ENCODE peak calls at places on chromosome 3, in nine cellular contexts. A is PC-3; G is NCI-H1048; Q is NCI-H460; I is suprapubic skin; B is D341Med; L is HTR-8/SVneo; E is activated CD8-positive, alpha-beta memory T cell treated with anti-CD3 and anti-CD28 coated beads for 48 hours; C is left ventricle myocardium superior. M is an unnamed sample.

GRCh38 chr3:167989066-167989465 is 106.7 kb downstream of the GOLIM4 start:
- DNase-seq in A (no peak), G (no peak), Q (no peak), I (no peak), B (no peak), L (no peak), E (no peak), C (no peak), M (no peak)

GRCh38 chr3:14879161-14879888 is 60.6 kb downstream of the FGD5 start:
- DNase-seq in A (peak), G (no peak), Q (peak), I (peak), B (no peak), L (no peak), E (no peak), C (peak), M (no peak)

GRCh38 chr3:155870945-155871745 is 695 bp downstream of the GMPS start:
- DNase-seq in A (peak), G (no peak), Q (no peak), I (peak), B (peak), L (peak), E (peak), C (peak), M (peak)

GRCh38 chr3:43754316-43754715 is 63.6 kb downstream of the ABHD5 start:
- DNase-seq in A (peak), G (no peak), Q (no peak), I (no peak), B (no peak), L (no peak), E (no peak), C (no peak), M (no peak)

GRCh38 chr3:45034612-45035252 is 8.6 kb downstream of the CLEC3B start:
- DNase-seq in A (no peak), G (no peak), Q (no peak), I (peak), B (no peak), L (no peak), E (no peak), C (peak), M (no peak)

GRCh38 chr3:173531602-173532001 is 134.1 kb downstream of the NLGN1 start:
- DNase-seq in A (no peak), G (no peak), Q (no peak), I (no peak), B (no peak), L (no peak), E (no peak), C (no peak), M (no peak)

GRCh38 chr3:15284121-15284889 is 48.1 kb downstream of the SH3BP5 start:
- DNase-seq in A (peak), G (no peak), Q (no peak), I (no peak), B (peak), L (no peak), E (no peak), C (peak), M (no peak)

GRCh38 chr3:32420138-32420981 is 28.7 kb downstream of the CMTM7 start:
- DNase-seq in A (peak), G (no peak), Q (no peak), I (no peak), B (no peak), L (peak), E (no peak), C (no peak), M (peak)

GRCh38 chr3:198079771-198080520 is 119.9 kb downstream of the LMLN start:
- DNase-seq in A (peak), G (no peak), Q (no peak), I (no peak), B (no peak), L (no peak), E (peak), C (no peak), M (no peak)

GRCh38 chr3:147656023-147656422 is 246.9 kb downstream of the ZIC1 start:
- DNase-seq in A (peak), G (no peak), Q (no peak), I (no peak), B (no peak), L (no peak), E (no peak), C (no peak), M (no peak)

GRCh38 chr3:129005526-129006303 is 4.6 kb downstream of the EFCC1 start:
- DNase-seq in A (no peak), G (no peak), Q (no peak), I (no peak), B (no peak), L (no peak), E (no peak), C (peak), M (no peak)

GRCh38 chr3:26921054-26921453 is 298.5 kb downstream of the LRRC3B start:
- DNase-seq in A (no peak), G (no peak), Q (no peak), I (no peak), B (no peak), L (no peak), E (no peak), C (no peak), M (no peak)

GRCh38 chr3:146157325-146158060 is 3.5 kb downstream of the PLOD2 start:
- DNase-seq in A (no peak), G (no peak), Q (no peak), I (no peak), B (no peak), L (no peak), E (no peak), C (no peak), M (no peak)

GRCh38 chr3:14253022-14253761 is 74.6 kb downstream of the LSM3 start:
- DNase-seq in A (peak), G (no peak), Q (no peak), I (no peak), B (no peak), L (peak), E (no peak), C (no peak), M (no peak)

GRCh38 chr3:171874879-171875278 is 31.7 kb downstream of the TMEM212 start:
- DNase-seq in A (no peak), G (no peak), Q (peak), I (no peak), B (no peak), L (no peak), E (no peak), C (no peak), M (no peak)

GRCh38 chr3:123015596-123015995 is 12.0 kb downstream of the SEMA5B start:
- DNase-seq in A (peak), G (no peak), Q (no peak), I (no peak), B (no peak), L (no peak), E (no peak), C (no peak), M (no peak)

GRCh38 chr3:38738630-38739395 is 77.2 kb downstream of the SCN10A start:
- DNase-seq in A (peak), G (no peak), Q (peak), I (no peak), B (peak), L (peak), E (no peak), C (no peak), M (no peak)

GRCh38 chr3:148791296-148791695 is 36.3 kb upstream of the CPB1 start:
- DNase-seq in A (no peak), G (no peak), Q (no peak), I (no peak), B (no peak), L (no peak), E (no peak), C (no peak), M (no peak)

GRCh38 chr3:193552911-193553310 is 1.8 kb downstream of the ATP13A4 start:
- DNase-seq in A (no peak), G (no peak), Q (no peak), I (no peak), B (no peak), L (no peak), E (no peak), C (no peak), M (no peak)

GRCh38 chr3:188468672-188469071 is 314.7 kb downstream of the LPP start:
- DNase-seq in A (no peak), G (no peak), Q (no peak), I (peak), B (peak), L (no peak), E (no peak), C (no peak), M (no peak)

GRCh38 chr3:49668414-49668797 is 5.7 kb upstream of the APEH start:
- DNase-seq in A (peak), G (no peak), Q (no peak), I (no peak), B (no peak), L (no peak), E (no peak), C (no peak), M (no peak)

GRCh38 chr3:156964562-156964961 is 138.4 kb downstream of the LEKR1 start:
- DNase-seq in A (no peak), G (no peak), Q (no peak), I (no peak), B (no peak), L (no peak), E (no peak), C (no peak), M (no peak)

GRCh38 chr3:126999383-126999782 is 16.5 kb downstream of the PLXNA1 start:
- DNase-seq in A (no peak), G (no peak), Q (no peak), I (no peak), B (no peak), L (no peak), E (no peak), C (no peak), M (no peak)

GRCh38 chr3:182241777-182242556 is 530.2 kb downstream of the SOX2 start:
- DNase-seq in A (no peak), G (no peak), Q (no peak), I (no peak), B (no peak), L (no peak), E (no peak), C (peak), M (no peak)